ENCODE peak calls at places on chromosome 15, in ten cellular contexts. E is tibial artery, V is BE2C, Y is IMR-90, U is astrocyte, O is Panc1, F is OCI-LY7, X is neural progenitor cell, Q is spleen, R is mucosa of descending colon. H is an unnamed sample. For H3K4me1 and H3K9me3, the result is how much of the 10 kb centered on the place peaks cover.

GRCh38 chr15:97759363-97759762 is 201.1 kb upstream of the ARRDC4 start:
- DNase-seq in E (no peak), V (no peak), Y (no peak), U (peak), O (no peak), F (no peak), X (no peak), Q (no peak), R (no peak), H (no peak)

GRCh38 chr15:89756897-89757296 is 5.8 kb upstream of the MESP1 start:
- DNase-seq in E (no peak), V (no peak), Y (no peak), U (no peak), O (no peak), F (no peak), X (no peak), Q (no peak), R (no peak), H (no peak)

GRCh38 chr15:68989876-68990754 is 24.4 kb upstream of the NOX5 start:
- DNase-seq in E (no peak), V (no peak), Y (no peak), U (no peak), O (no peak), F (no peak), X (no peak), Q (no peak), R (no peak), H (no peak)

GRCh38 chr15:38920966-38921365 is 356.4 kb upstream of the RASGRP1 start:
- DNase-seq in E (no peak), V (no peak), Y (no peak), U (no peak), O (no peak), F (no peak), X (no peak), Q (no peak), R (no peak), H (no peak)

GRCh38 chr15:30859091-30859874 is 44.4 kb upstream of the FAN1 start:
- DNase-seq in E (no peak), V (peak), Y (peak), U (peak), O (peak), F (peak), X (peak), Q (no peak), R (no peak), H (peak)

GRCh38 chr15:101003706-101004105 is 84.5 kb downstream of the LRRK1 start:
- DNase-seq in E (no peak), V (no peak), Y (no peak), U (no peak), O (no peak), F (no peak), X (no peak), Q (no peak), R (no peak), H (peak)

GRCh38 chr15:31366169-31366734 is 39.6 kb downstream of the KLF13 start:
- DNase-seq in E (peak), V (peak), Y (no peak), U (no peak), O (no peak), F (no peak), X (no peak), Q (peak), R (peak), H (no peak)

GRCh38 chr15:75640483-75641175 is 605 bp upstream of the IMP3 start:
- DNase-seq in E (no peak), V (peak), Y (peak), U (peak), O (peak), F (peak), X (peak), Q (peak), R (peak), H (peak)

GRCh38 chr15:52481915-52482314 is 46.8 kb downstream of the MYO5A start:
- DNase-seq in E (no peak), V (no peak), Y (peak), U (peak), O (no peak), F (peak), X (no peak), Q (no peak), R (no peak), H (peak)

GRCh38 chr15:68375716-68376220 is 56.2 kb downstream of the ITGA11 start:
- DNase-seq in E (peak), V (no peak), Y (no peak), U (no peak), O (no peak), F (no peak), X (no peak), Q (no peak), R (no peak), H (no peak)

GRCh38 chr15:100054539-100054938 is 287.2 kb downstream of the ADAMTS17 start:
- DNase-seq in E (no peak), V (no peak), Y (no peak), U (no peak), O (no peak), F (no peak), X (no peak), Q (no peak), R (no peak), H (no peak)

GRCh38 chr15:85771781-85772445 is 22.8 kb downstream of the KLHL25 start:
- DNase-seq in E (peak), V (no peak), Y (peak), U (no peak), O (no peak), F (no peak), X (no peak), Q (no peak), R (no peak), H (no peak)

GRCh38 chr15:44034334-44034733 is 160.7 kb downstream of the FRMD5 start:
- DNase-seq in E (no peak), V (no peak), Y (no peak), U (no peak), O (no peak), F (no peak), X (no peak), Q (no peak), R (no peak), H (no peak)

GRCh38 chr15:71596672-71597071 is 213.7 kb upstream of the NR2E3 start:
- DNase-seq in E (peak), V (no peak), Y (peak), U (peak), O (no peak), F (no peak), X (no peak), Q (no peak), R (no peak), H (no peak)

GRCh38 chr15:89575656-89576416 is 567 bp downstream of the TICRR start:
- DNase-seq in E (peak), V (peak), Y (peak), U (no peak), O (no peak), F (peak), X (peak), Q (no peak), R (no peak), H (no peak)

GRCh38 chr15:79615754-79616153 is 183.6 kb downstream of the MINAR1 start:
- DNase-seq in E (no peak), V (no peak), Y (no peak), U (no peak), O (no peak), F (no peak), X (no peak), Q (no peak), R (no peak), H (no peak)

DNA sequence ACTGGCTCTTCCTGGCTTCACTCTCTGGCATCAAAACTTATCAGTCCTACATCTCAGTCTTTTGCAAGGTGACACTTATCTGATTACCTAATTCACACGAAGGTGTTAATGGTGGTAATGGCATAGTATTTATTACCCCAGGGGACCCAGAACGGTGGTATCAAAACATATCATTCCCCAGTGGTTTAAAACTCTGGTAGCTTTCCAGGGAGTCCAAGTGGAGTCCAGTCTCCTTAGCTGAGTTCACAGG is 41.3 kb downstream of the SMAD3 start:
- DNase-seq in E (no peak), V (no peak), Y (no peak), U (no peak), O (no peak), F (no peak), X (no peak), Q (no peak), R (no peak), H (no peak)
- H3K4me1 ChIP-seq in E (half or more), V (under half), Y (half or more), U (half or more), O (half or more), F (half or more), X (under half), Q (half or more), R (under half), H (half or more)

DNA sequence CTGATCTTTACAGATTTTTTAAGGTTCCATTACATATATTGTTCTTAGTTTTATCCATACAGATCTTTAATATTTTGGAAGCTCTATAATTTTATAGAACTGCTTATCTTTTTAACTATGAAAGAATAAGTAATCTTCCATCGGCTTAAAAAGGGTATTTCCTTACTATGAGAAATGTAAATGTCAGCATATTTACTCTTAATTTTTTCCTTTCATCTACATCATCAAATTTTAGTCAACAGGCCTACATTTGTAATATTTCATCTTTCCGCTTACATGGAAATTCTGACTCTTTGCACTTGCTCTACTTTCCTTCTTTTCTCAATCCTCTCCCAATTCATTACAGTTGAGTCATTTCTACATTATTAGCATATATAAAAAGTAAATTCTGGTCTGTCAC is 111.3 kb upstream of the GOLGA6L6 start:
- DNase-seq in E (no peak), V (no peak), Y (no peak), U (no peak), O (no peak), F (no peak), X (no peak), Q (no peak), R (no peak), H (no peak)
- H3K9me3 ChIP-seq in E (under half), V (under half), Y (under half), U (under half), O (under half), F (under half), X (half or more), Q (under half), R (under half), H (under half)

GRCh38 chr15:92886815-92887214 is 13.3 kb upstream of the CHD2 start:
- DNase-seq in E (no peak), V (no peak), Y (no peak), U (no peak), O (no peak), F (no peak), X (no peak), Q (no peak), R (no peak), H (no peak)
- H3K4me1 ChIP-seq in E (under half), V (under half), Y (under half), U (under half), O (under half), F (under half), X (under half), Q (half or more), R (under half), H (half or more)

DNA sequence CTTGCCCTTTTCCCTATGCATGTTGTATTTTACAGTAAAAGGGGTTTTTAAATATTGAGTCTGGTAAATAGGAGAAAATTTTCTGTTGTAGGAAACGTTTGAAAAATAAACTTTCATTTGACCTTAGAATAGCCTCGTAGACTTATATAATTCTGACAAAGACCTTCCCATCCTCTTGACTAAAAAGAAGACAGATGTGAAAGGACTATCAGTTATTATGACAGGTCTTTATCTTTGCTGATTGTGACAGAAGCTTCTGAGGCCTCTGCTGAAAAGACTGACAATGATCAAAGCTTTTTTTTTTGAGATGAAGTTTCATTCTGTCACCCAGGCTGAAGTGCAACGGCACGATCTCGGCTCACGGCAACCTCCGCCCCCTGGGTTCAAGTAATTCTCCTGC is 24.2 kb downstream of the C2CD4A start:
- DNase-seq in E (no peak), V (no peak), Y (no peak), U (no peak), O (no peak), F (no peak), X (no peak), Q (no peak), R (no peak), H (no peak)
- H3K9me3 ChIP-seq in E (under half), V (under half), Y (under half), U (under half), O (under half), F (under half), X (under half), Q (under half), R (under half), H (under half)

GRCh38 chr15:33150516-33150915 is 44.0 kb downstream of the FMN1 start:
- DNase-seq in E (no peak), V (no peak), Y (no peak), U (no peak), O (no peak), F (no peak), X (peak), Q (no peak), R (no peak), H (no peak)
- H3K4me1 ChIP-seq in E (under half), V (under half), Y (under half), U (under half), O (under half), F (under half), X (under half), Q (under half), R (under half), H (under half)

GRCh38 chr15:20665653-20666052 is 124.1 kb upstream of the GOLGA6L6 start:
- DNase-seq in E (no peak), V (no peak), Y (no peak), U (no peak), O (no peak), F (no peak), X (no peak), Q (no peak), R (no peak), H (no peak)
- H3K9me3 ChIP-seq in E (under half), V (under half), Y (under half), U (under half), O (under half), F (under half), X (half or more), Q (under half), R (under half), H (under half)

GRCh38 chr15:84752700-84753099 is 4.3 kb downstream of the ZNF592 start:
- DNase-seq in E (no peak), V (no peak), Y (peak), U (peak), O (no peak), F (no peak), X (no peak), Q (no peak), R (no peak), H (no peak)
- H3K4me1 ChIP-seq in E (half or more), V (under half), Y (under half), U (under half), O (under half), F (under half), X (under half), Q (half or more), R (half or more), H (under half)

GRCh38 chr15:25242957-25243799 is 195.6 kb downstream of the UBE3A start:
- DNase-seq in E (peak), V (peak), Y (no peak), U (no peak), O (no peak), F (no peak), X (no peak), Q (peak), R (peak), H (peak)
- H3K9me3 ChIP-seq in E (under half), V (under half), Y (half or more), U (under half), O (under half), F (under half), X (under half), Q (under half), R (half or more), H (under half)

H was measured in CD8-positive, alpha-beta T cell.